ENCODE peak calls at places on chromosomes 11 and 22, in ten cellular contexts. Z is colonic mucosa; A is K562; Q is right atrium auricular region; T is tibial artery; E is Panc1; K is spleen; X is mammary epithelial cell; J is CD8-positive, alpha-beta T cell; S is right lobe of liver. P is an unnamed sample. For H3K27me3 and H3K4me1, the result is how much of the 10 kb centered on the place peaks cover.

GRCh38 chr11:120964857-120965256 is 59.0 kb upstream of the TBCEL start:
- DNase-seq in K (no peak), A (no peak), E (no peak), Q (no peak), J (no peak), S (no peak), T (no peak), X (peak), Z (no peak), P (no peak)

GRCh38 chr11:67280341-67280790 is 8.7 kb upstream of the ANKRD13D start:
- DNase-seq in Z (no peak), A (no peak), E (no peak), S (peak), X (no peak), K (peak), T (peak), Q (no peak), J (no peak), P (no peak)

GRCh38 chr11:63847363-63847762 is 8.5 kb downstream of the MARK2 start:
- DNase-seq in Z (peak), K (no peak), S (peak), T (no peak), J (no peak), E (no peak), A (no peak), X (peak), Q (no peak), P (no peak)

GRCh38 chr22:24289138-24289537 is 18.5 kb downstream of the SPECC1L start:
- DNase-seq in A (no peak), T (no peak), Q (no peak), X (no peak), Z (no peak), S (no peak), K (no peak), E (no peak), J (no peak), P (peak)

GRCh38 chr11:33315822-33316221 is 58.6 kb downstream of the HIPK3 start:
- DNase-seq in A (no peak), K (no peak), T (no peak), Q (no peak), S (no peak), J (no peak), E (no peak), X (no peak), Z (no peak), P (no peak)

GRCh38 chr11:8086571-8086970 is 5.6 kb downstream of the TUB start:
- DNase-seq in Z (no peak), E (no peak), T (no peak), Q (no peak), A (no peak), K (peak), S (no peak), X (no peak), J (no peak), P (no peak)

GRCh38 chr11:60871378-60872061 is 4.2 kb downstream of the ZP1 start:
- DNase-seq in J (peak), X (no peak), Q (no peak), S (no peak), Z (no peak), E (no peak), K (peak), T (no peak), A (no peak), P (no peak)

GRCh38 chr22:17130199-17130598 is 9.0 kb upstream of the TMEM121B start:
- DNase-seq in T (no peak), Q (no peak), S (no peak), Z (no peak), K (no peak), E (no peak), J (no peak), A (no peak), X (no peak), P (no peak)

GRCh38 chr11:13303668-13304649 is 26.4 kb downstream of the BMAL1 start:
- DNase-seq in E (no peak), S (no peak), T (peak), Z (no peak), K (peak), J (no peak), Q (no peak), X (no peak), A (no peak), P (no peak)

GRCh38 chr22:37462983-37463382 is 23.2 kb downstream of the MFNG start:
- DNase-seq in J (no peak), T (no peak), Q (no peak), K (no peak), Z (no peak), S (no peak), X (peak), A (no peak), E (no peak), P (no peak)

GRCh38 chr11:74840486-74840885 is 91.8 kb downstream of the RNF169 start:
- DNase-seq in Z (no peak), A (no peak), E (no peak), J (no peak), T (no peak), S (no peak), K (no peak), X (no peak), Q (no peak), P (no peak)

GRCh38 chr11:134725939-134726639 is 314.0 kb upstream of the B3GAT1 start:
- DNase-seq in X (no peak), T (no peak), K (peak), E (no peak), A (peak), Z (peak), S (no peak), Q (no peak), J (no peak), P (no peak)

GRCh38 chr22:50604623-50605348 is 4.2 kb downstream of the MAPK8IP2 start:
- DNase-seq in X (no peak), Z (no peak), Q (no peak), T (no peak), J (no peak), E (no peak), K (peak), S (no peak), A (no peak), P (no peak)
- H3K27me3 ChIP-seq in X (under half), Z (under half), Q (under half), T (half or more), J (under half), E (under half), K (under half), S (under half), A (half or more), P (under half)

GRCh38 chr11:95503047-95503446 is 272.0 kb upstream of the SESN3 start:
- DNase-seq in Q (no peak), T (no peak), E (no peak), K (no peak), X (no peak), A (no peak), S (no peak), J (no peak), Z (no peak), P (no peak)

GRCh38 chr11:95506777-95507176 is 275.8 kb upstream of the SESN3 start:
- DNase-seq in X (peak), E (no peak), S (no peak), Q (no peak), J (no peak), K (no peak), A (no peak), T (no peak), Z (no peak), P (no peak)

GRCh38 chr11:95507794-95508193 is 276.8 kb upstream of the SESN3 start:
- DNase-seq in T (no peak), Z (no peak), Q (no peak), E (no peak), K (no peak), S (no peak), J (no peak), A (peak), X (no peak), P (no peak)

GRCh38 chr11:95508219-95508880 is 277.3 kb upstream of the SESN3 start:
- DNase-seq in J (no peak), K (no peak), A (no peak), T (peak), E (no peak), S (no peak), X (no peak), Q (no peak), Z (no peak), P (no peak)

GRCh38 chr11:95505927-95506426 is 275.0 kb upstream of the SESN3 start:
- DNase-seq in J (no peak), K (no peak), X (peak), Z (no peak), S (no peak), Q (no peak), A (no peak), T (no peak), E (no peak), P (no peak)
- H3K4me1 ChIP-seq in J (under half), K (under half), X (under half), Z (under half), S (under half), Q (under half), A (under half), T (under half), E (under half), P (under half)

GRCh38 chr22:44730490-44731356 is 21.7 kb upstream of the ARHGAP8 start:
- DNase-seq in A (no peak), T (no peak), J (no peak), S (no peak), Q (no peak), E (no peak), Z (no peak), X (no peak), K (no peak), P (no peak)

GRCh38 chr22:44730034-44730433 is 22.3 kb upstream of the ARHGAP8 start:
- DNase-seq in S (no peak), Q (no peak), E (no peak), X (no peak), A (no peak), K (no peak), Z (no peak), J (no peak), T (no peak), P (no peak)

GRCh38 chr22:44728761-44729261 is 23.6 kb upstream of the ARHGAP8 start:
- DNase-seq in T (no peak), S (peak), Z (no peak), E (no peak), J (no peak), Q (peak), K (no peak), A (no peak), X (no peak), P (no peak)

GRCh38 chr22:44727709-44728108 is 24.7 kb upstream of the ARHGAP8 start:
- DNase-seq in S (peak), K (no peak), Q (no peak), T (no peak), J (no peak), A (no peak), E (no peak), Z (no peak), X (no peak), P (no peak)

GRCh38 chr22:44729391-44730012 is 22.9 kb upstream of the ARHGAP8 start:
- DNase-seq in A (no peak), X (no peak), S (peak), Q (no peak), E (no peak), J (no peak), T (no peak), K (peak), Z (no peak), P (no peak)
- H3K27ac ChIP-seq in A (no peak), X (no peak), S (peak), Q (no peak), E (no peak), J (no peak), T (no peak), K (peak), Z (peak), P (no peak)

GRCh38 chr11:22668005-22668796 is 1.8 kb downstream of the GAS2 start:
- DNase-seq in S (no peak), J (no peak), K (no peak), A (no peak), E (no peak), T (no peak), X (no peak), Q (no peak), Z (no peak), P (no peak)

GRCh38 chr11:22666700-22667439 is 459 bp downstream of the GAS2 start:
- DNase-seq in A (no peak), J (no peak), X (no peak), E (no peak), Q (no peak), S (peak), T (no peak), K (peak), Z (peak), P (peak)

GRCh38 chr11:22670803-22671202 is 4.4 kb downstream of the GAS2 start:
- DNase-seq in Z (no peak), E (peak), Q (no peak), K (no peak), S (no peak), J (no peak), T (no peak), X (peak), A (no peak), P (peak)

GRCh38 chr11:22669368-22669767 is 3.0 kb downstream of the GAS2 start:
- DNase-seq in Q (no peak), E (no peak), S (no peak), K (no peak), J (no peak), X (no peak), Z (no peak), A (no peak), T (no peak), P (no peak)

GRCh38 chr11:22666320-22666699 is at the start of gene GAS2:
- DNase-seq in K (no peak), T (no peak), J (no peak), X (no peak), E (no peak), A (no peak), Z (no peak), Q (no peak), S (no peak), P (no peak)
- H3K27me3 ChIP-seq in K (under half), T (under half), J (under half), X (under half), E (under half), A (under half), Z (under half), Q (under half), S (under half), P (under half)

GRCh38 chr11:3942956-3943497 is 87.6 kb downstream of the STIM1 start:
- DNase-seq in S (no peak), K (no peak), X (peak), Z (no peak), Q (no peak), E (no peak), J (no peak), T (no peak), A (no peak), P (no peak)
- H3K4me1 ChIP-seq in S (under half), K (half or more), X (under half), Z (under half), Q (under half), E (under half), J (half or more), T (half or more), A (under half), P (under half)

DNA sequence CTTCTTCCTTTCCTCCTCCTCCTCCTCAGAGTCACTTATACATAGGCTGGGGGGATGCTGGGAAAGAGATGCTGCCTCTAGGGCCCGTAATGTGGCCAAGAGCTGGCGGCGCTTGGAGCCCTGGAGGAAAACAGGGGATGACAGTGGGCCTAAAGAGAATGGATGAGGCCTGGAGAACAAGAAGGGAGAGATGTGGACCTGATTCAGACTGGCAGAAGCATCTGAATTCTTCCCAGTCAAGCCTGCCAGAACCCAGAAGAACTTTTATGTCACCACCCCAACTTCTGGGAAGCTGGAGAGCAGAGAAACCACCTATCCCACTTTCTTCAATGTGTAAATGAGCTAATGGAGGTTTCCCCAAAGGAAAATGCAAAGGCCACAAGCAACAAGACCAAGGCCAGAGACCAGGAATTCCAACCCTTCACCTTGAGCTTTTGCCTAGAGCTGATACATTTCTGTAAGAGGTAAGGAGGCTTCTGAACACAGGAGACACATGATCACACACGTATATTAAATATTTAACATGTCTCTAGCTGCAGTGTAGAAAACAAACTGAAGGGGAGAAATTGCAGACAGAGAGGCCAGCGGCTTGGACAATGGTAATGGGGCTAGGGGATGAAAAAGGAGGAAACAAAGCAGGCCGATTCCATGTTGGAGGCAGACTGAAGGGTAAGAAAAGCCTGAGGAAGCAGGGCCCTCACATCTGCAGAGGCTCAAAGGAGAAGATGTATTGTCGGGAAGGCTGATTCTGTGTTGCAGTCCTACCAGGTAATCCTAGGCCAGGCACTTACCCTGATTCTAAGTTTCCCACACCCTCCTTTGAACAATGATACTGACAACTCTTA is 1.1 kb downstream of the RRP8 start:
- DNase-seq in T (no peak), J (peak), A (no peak), K (no peak), S (no peak), E (no peak), Z (peak), Q (peak), X (no peak), P (no peak)
- H3K27ac ChIP-seq in T (peak), J (peak), A (peak), K (peak), S (no peak), E (peak), Z (no peak), Q (peak), X (peak), P (peak)

GRCh38 chr11:706957-707816 is 1.2 kb downstream of the EPS8L2 start:
- DNase-seq in J (no peak), Q (no peak), S (peak), A (no peak), K (no peak), X (peak), T (no peak), E (no peak), Z (peak), P (no peak)
- H3K27me3 ChIP-seq in J (under half), Q (under half), S (under half), A (under half), K (under half), X (under half), T (half or more), E (under half), Z (under half), P (under half)

DNA sequence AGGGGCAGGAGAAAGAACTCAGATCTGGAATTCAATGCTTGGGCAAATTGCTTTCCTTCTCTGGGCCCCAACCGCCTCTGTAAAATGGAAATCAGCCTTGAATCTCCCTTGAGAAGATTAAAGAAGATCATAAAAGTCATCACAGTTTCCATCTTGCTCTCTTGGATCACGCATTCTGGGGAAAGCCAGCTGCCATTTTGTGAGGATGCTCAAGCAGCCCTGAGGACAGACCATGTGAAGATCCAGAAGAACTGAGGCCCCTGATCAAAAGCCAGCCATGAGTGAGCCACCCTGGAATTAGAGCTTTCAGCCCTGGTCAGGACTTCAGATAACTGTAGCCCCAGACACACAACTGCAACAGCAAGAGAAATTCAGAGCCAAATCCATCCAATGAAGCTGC is 229.3 kb downstream of the MN1 start:
- DNase-seq in Z (no peak), A (no peak), T (no peak), Q (no peak), K (no peak), S (no peak), J (no peak), X (no peak), E (no peak), P (no peak)
- H3K4me1 ChIP-seq in Z (under half), A (under half), T (under half), Q (under half), K (under half), S (under half), J (under half), X (under half), E (under half), P (under half)

GRCh38 chr11:94148189-94148588 is 19.5 kb downstream of the PANX1 start:
- DNase-seq in T (no peak), A (no peak), S (no peak), J (no peak), Z (no peak), X (no peak), E (no peak), Q (no peak), K (no peak), P (no peak)

GRCh38 chr11:94150056-94150455 is 21.4 kb downstream of the PANX1 start:
- DNase-seq in Q (no peak), A (no peak), E (no peak), Z (no peak), T (no peak), X (peak), S (no peak), J (no peak), K (no peak), P (no peak)

GRCh38 chr11:94151311-94151710 is 22.7 kb downstream of the PANX1 start:
- DNase-seq in S (no peak), Q (no peak), K (no peak), X (no peak), J (no peak), E (no peak), A (no peak), T (no peak), Z (no peak), P (no peak)

GRCh38 chr11:94150704-94151103 is 22.1 kb downstream of the PANX1 start:
- DNase-seq in A (peak), J (no peak), S (no peak), Z (no peak), K (no peak), E (no peak), Q (no peak), T (no peak), X (no peak), P (no peak)

GRCh38 chr11:94149435-94149834 is 20.8 kb downstream of the PANX1 start:
- DNase-seq in E (no peak), X (peak), K (no peak), Q (no peak), T (no peak), J (no peak), A (no peak), S (no peak), Z (no peak), P (no peak)
- H3K27ac ChIP-seq in E (no peak), X (peak), K (no peak), Q (no peak), T (no peak), J (no peak), A (no peak), S (no peak), Z (no peak), P (no peak)

GRCh38 chr11:15991174-15991655 is 365.1 kb downstream of the SOX6 start:
- DNase-seq in T (no peak), S (no peak), X (no peak), E (no peak), Z (no peak), J (no peak), K (no peak), Q (no peak), A (no peak), P (no peak)
- H3K27me3 ChIP-seq in T (under half), S (under half), X (under half), E (under half), Z (under half), J (under half), K (under half), Q (under half), A (under half), P (under half)